ENCODE peak calls at places on chromosomes 13 and 19, in seven cellular contexts. One of them, this sample, is unnamed. For H3K27me3, the result is how much of the 10 kb centered on the place peaks cover.

GRCh38 chr13:72489751-72490150 is 237.7 kb downstream of the MZT1 start:
- DNase-seq in neural progenitor cell: no peak
- DNase-seq in GM23338: no peak
- DNase-seq in BJ: no peak
- DNase-seq in Caco-2: no peak
- DNase-seq in aorta: no peak
- DNase-seq in AG04450: no peak
- DNase-seq in this sample: no peak

GRCh38 chr19:13366529-13367143 is 139.6 kb downstream of the CACNA1A start:
- DNase-seq in GM23338: peak
- DNase-seq in BJ: no peak
- DNase-seq in Caco-2: no peak
- DNase-seq in AG04450: no peak
- DNase-seq in aorta: no peak
- DNase-seq in neural progenitor cell: peak
- DNase-seq in this sample: no peak

GRCh38 chr13:50951366-50951765 is 41.8 kb downstream of the RNASEH2B start:
- DNase-seq in neural progenitor cell: no peak
- DNase-seq in AG04450: peak
- DNase-seq in GM23338: no peak
- DNase-seq in aorta: no peak
- DNase-seq in Caco-2: no peak
- DNase-seq in BJ: no peak
- DNase-seq in this sample: no peak

GRCh38 chr19:19630062-19630414 is 2.0 kb upstream of the LPAR2 start:
- DNase-seq in AG04450: no peak
- DNase-seq in neural progenitor cell: no peak
- DNase-seq in Caco-2: no peak
- DNase-seq in BJ: no peak
- DNase-seq in GM23338: no peak
- DNase-seq in aorta: no peak
- DNase-seq in this sample: no peak

GRCh38 chr13:47934371-47934770 is 66.7 kb downstream of the SUCLA2 start:
- DNase-seq in GM23338: no peak
- DNase-seq in AG04450: no peak
- DNase-seq in neural progenitor cell: no peak
- DNase-seq in Caco-2: no peak
- DNase-seq in aorta: no peak
- DNase-seq in BJ: no peak
- DNase-seq in this sample: no peak

GRCh38 chr13:23570931-23571330 is 719 bp downstream of the TNFRSF19 start:
- DNase-seq in AG04450: no peak
- DNase-seq in aorta: no peak
- DNase-seq in GM23338: no peak
- DNase-seq in Caco-2: no peak
- DNase-seq in neural progenitor cell: no peak
- DNase-seq in BJ: no peak
- DNase-seq in this sample: no peak

GRCh38 chr13:47484564-47484963 is 516.5 kb downstream of the SUCLA2 start:
- DNase-seq in aorta: no peak
- DNase-seq in neural progenitor cell: no peak
- DNase-seq in GM23338: no peak
- DNase-seq in AG04450: peak
- DNase-seq in BJ: no peak
- DNase-seq in Caco-2: no peak
- DNase-seq in this sample: peak

GRCh38 chr19:49155830-49156346 is 692 bp upstream of the HRC start:
- DNase-seq in GM23338: peak
- DNase-seq in Caco-2: no peak
- DNase-seq in BJ: no peak
- DNase-seq in neural progenitor cell: peak
- DNase-seq in aorta: no peak
- DNase-seq in AG04450: no peak
- DNase-seq in this sample: no peak

GRCh38 chr13:23934481-23934880 is 37.2 kb upstream of the C1QTNF9B start:
- DNase-seq in neural progenitor cell: no peak
- DNase-seq in BJ: no peak
- DNase-seq in Caco-2: no peak
- DNase-seq in AG04450: no peak
- DNase-seq in GM23338: no peak
- DNase-seq in aorta: no peak
- DNase-seq in this sample: peak

GRCh38 chr13:94416454-94417080 is 62.9 kb downstream of the DCT start:
- DNase-seq in BJ: no peak
- DNase-seq in GM23338: peak
- DNase-seq in Caco-2: peak
- DNase-seq in AG04450: no peak
- DNase-seq in aorta: no peak
- DNase-seq in neural progenitor cell: peak
- DNase-seq in this sample: peak

GRCh38 chr13:102369303-102369702 is 32.5 kb downstream of the FGF14 start:
- DNase-seq in aorta: no peak
- DNase-seq in AG04450: no peak
- DNase-seq in neural progenitor cell: no peak
- DNase-seq in Caco-2: no peak
- DNase-seq in BJ: no peak
- DNase-seq in GM23338: no peak
- DNase-seq in this sample: no peak

GRCh38 chr13:71378992-71379905 is 487.8 kb downstream of the DACH1 start:
- DNase-seq in AG04450: no peak
- DNase-seq in GM23338: no peak
- DNase-seq in BJ: no peak
- DNase-seq in aorta: no peak
- DNase-seq in Caco-2: no peak
- DNase-seq in neural progenitor cell: no peak
- DNase-seq in this sample: no peak

GRCh38 chr13:101942038-101942437 is 459.8 kb downstream of the FGF14 start:
- DNase-seq in GM23338: peak
- DNase-seq in BJ: no peak
- DNase-seq in neural progenitor cell: peak
- DNase-seq in aorta: no peak
- DNase-seq in AG04450: no peak
- DNase-seq in Caco-2: no peak
- DNase-seq in this sample: peak

GRCh38 chr19:24140099-24140498 is 53.1 kb downstream of the ZNF254 start:
- DNase-seq in AG04450: peak
- DNase-seq in aorta: no peak
- DNase-seq in neural progenitor cell: no peak
- DNase-seq in BJ: peak
- DNase-seq in Caco-2: no peak
- DNase-seq in GM23338: no peak
- DNase-seq in this sample: peak

GRCh38 chr13:48682452-48682851 is 28.7 kb downstream of the CYSLTR2 start:
- DNase-seq in neural progenitor cell: no peak
- DNase-seq in AG04450: no peak
- DNase-seq in aorta: no peak
- DNase-seq in BJ: no peak
- DNase-seq in GM23338: no peak
- DNase-seq in Caco-2: no peak
- DNase-seq in this sample: no peak

GRCh38 chr13:113862766-113863510 is 938 bp downstream of the GAS6 start:
- DNase-seq in BJ: no peak
- DNase-seq in GM23338: peak
- DNase-seq in aorta: peak
- DNase-seq in Caco-2: no peak
- DNase-seq in AG04450: no peak
- DNase-seq in neural progenitor cell: peak
- DNase-seq in this sample: no peak

GRCh38 chr13:85879014-85879413 is 79.8 kb upstream of the SLITRK6 start:
- DNase-seq in BJ: no peak
- DNase-seq in Caco-2: no peak
- DNase-seq in GM23338: no peak
- DNase-seq in AG04450: no peak
- DNase-seq in aorta: no peak
- DNase-seq in neural progenitor cell: no peak
- DNase-seq in this sample: no peak

GRCh38 chr13:102310691-102311432 is 91.0 kb downstream of the FGF14 start:
- DNase-seq in BJ: no peak
- DNase-seq in AG04450: no peak
- DNase-seq in Caco-2: no peak
- DNase-seq in neural progenitor cell: no peak
- DNase-seq in GM23338: no peak
- DNase-seq in aorta: no peak
- DNase-seq in this sample: no peak

GRCh38 chr19:43532571-43532961 is 422 bp upstream of the ZNF575 start:
- DNase-seq in GM23338: no peak
- DNase-seq in neural progenitor cell: no peak
- DNase-seq in aorta: peak
- DNase-seq in BJ: no peak
- DNase-seq in Caco-2: no peak
- DNase-seq in AG04450: no peak
- DNase-seq in this sample: no peak

GRCh38 chr13:112127564-112127963 is 60.6 kb downstream of the SOX1 start:
- DNase-seq in AG04450: no peak
- DNase-seq in BJ: no peak
- DNase-seq in aorta: no peak
- DNase-seq in GM23338: no peak
- DNase-seq in Caco-2: no peak
- DNase-seq in neural progenitor cell: no peak
- DNase-seq in this sample: no peak

GRCh38 chr19:11130824-11131455 is 24.6 kb downstream of the SPC24 start:
- DNase-seq in neural progenitor cell: peak
- DNase-seq in AG04450: peak
- DNase-seq in GM23338: peak
- DNase-seq in BJ: no peak
- DNase-seq in Caco-2: peak
- DNase-seq in aorta: peak
- DNase-seq in this sample: peak

GRCh38 chr19:39398297-39398864 is 7.2 kb downstream of the MED29 start:
- DNase-seq in AG04450: no peak
- DNase-seq in aorta: peak
- DNase-seq in BJ: peak
- DNase-seq in GM23338: no peak
- DNase-seq in neural progenitor cell: no peak
- DNase-seq in Caco-2: peak
- DNase-seq in this sample: peak

DNA sequence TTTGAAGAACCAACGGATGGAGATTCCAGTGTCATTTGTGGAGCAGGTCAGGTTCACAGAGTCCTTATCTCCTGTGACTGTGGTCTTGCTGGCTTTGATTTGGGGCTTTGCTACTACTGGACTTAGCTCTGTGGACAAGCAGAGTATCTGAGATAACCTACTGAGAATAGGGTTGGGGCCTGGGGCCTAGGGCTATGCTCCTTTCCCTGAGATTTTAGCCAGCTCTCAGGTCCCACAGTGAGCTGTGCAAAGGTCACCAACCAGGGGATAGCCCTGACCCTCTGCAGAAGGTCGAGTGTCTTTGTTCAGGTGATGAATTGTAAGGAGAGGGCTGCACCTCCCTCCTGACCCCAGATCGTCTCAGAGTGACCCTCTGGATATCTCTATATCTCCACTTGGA is 9.2 kb downstream of the CEACAM1 start:
- DNase-seq in GM23338: no peak
- DNase-seq in Caco-2: peak
- DNase-seq in AG04450: no peak
- DNase-seq in aorta: no peak
- DNase-seq in neural progenitor cell: no peak
- DNase-seq in BJ: no peak
- DNase-seq in this sample: no peak
- H3K27me3 ChIP-seq in GM23338: under half
- H3K27me3 ChIP-seq in Caco-2: under half
- H3K27me3 ChIP-seq in AG04450: under half
- H3K27me3 ChIP-seq in aorta: under half
- H3K27me3 ChIP-seq in neural progenitor cell: under half
- H3K27me3 ChIP-seq in BJ: under half
- H3K27me3 ChIP-seq in this sample: under half

DNA sequence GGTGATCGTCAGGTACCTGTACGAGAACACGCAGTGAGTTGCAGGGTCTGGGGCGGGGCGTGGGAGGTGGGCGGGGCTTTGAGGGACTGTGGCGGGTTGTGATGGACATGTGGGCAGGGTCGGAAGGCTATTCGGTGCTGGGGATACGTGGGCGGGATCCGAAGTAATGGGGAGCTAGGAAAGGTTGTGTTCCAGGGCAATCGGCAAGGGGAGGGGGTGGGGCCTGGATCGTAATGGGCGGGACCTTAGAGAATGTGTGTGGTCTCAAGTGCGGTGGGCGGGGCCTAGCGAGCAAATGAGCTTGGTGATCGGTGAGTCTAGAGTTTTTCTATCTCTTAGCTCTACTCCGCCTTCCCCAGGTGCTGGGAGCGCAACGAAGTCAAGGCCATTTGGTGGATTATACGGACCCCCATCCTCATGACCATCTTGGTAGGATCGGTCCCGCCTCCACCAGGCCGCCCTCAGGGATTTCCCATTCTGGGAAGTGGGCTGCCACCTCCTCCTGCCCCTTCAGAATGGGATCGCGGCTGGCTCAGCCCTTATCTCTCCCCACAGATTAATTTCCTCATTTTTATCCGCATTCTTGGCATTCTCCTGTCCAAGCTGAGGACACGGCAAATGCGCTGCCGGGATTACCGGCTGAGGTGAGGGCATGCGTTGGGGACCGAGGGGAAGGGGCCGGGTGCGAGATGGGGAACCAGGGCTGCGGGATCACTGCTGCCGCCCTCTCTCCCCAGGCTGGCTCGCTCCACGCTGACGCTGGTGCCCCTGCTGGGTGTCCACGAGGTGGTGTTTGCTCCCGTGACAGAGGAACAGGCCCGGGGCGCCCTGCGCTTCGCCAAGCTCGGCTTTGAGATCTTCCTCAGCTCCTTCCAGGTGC is 9.6 kb downstream of the GIPR start:
- DNase-seq in AG04450: no peak
- DNase-seq in aorta: peak
- DNase-seq in GM23338: peak
- DNase-seq in Caco-2: peak
- DNase-seq in neural progenitor cell: peak
- DNase-seq in BJ: no peak
- DNase-seq in this sample: peak
- H3K4me3 ChIP-seq in AG04450: peak
- H3K4me3 ChIP-seq in aorta: no peak
- H3K4me3 ChIP-seq in GM23338: peak
- H3K4me3 ChIP-seq in Caco-2: peak
- H3K4me3 ChIP-seq in neural progenitor cell: peak
- H3K4me3 ChIP-seq in BJ: peak
- H3K4me3 ChIP-seq in this sample: peak

DNA sequence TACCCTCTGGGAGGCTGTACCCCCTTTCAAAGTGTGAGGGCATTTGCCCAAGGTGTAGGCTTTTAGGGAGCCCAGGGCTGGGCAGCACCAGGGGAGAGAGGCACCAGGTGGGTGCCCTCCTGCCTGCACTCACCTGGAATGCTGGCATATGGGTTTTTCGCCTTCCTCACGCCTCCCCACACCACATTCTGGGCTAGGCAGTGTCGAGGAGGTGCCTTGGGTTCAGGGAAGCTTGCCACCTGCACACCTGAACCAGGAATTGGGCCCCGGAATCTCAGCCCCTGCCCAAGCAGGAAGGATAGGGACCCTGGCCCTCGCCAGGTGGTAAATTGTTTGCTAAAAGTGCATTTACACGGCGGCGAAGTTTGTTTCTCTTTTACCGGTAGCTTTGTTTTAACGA is 5.1 kb upstream of the TSHZ3 start:
- DNase-seq in neural progenitor cell: no peak
- DNase-seq in Caco-2: no peak
- DNase-seq in aorta: no peak
- DNase-seq in BJ: no peak
- DNase-seq in AG04450: no peak
- DNase-seq in GM23338: peak
- DNase-seq in this sample: no peak
- H3K27me3 ChIP-seq in neural progenitor cell: half or more
- H3K27me3 ChIP-seq in Caco-2: under half
- H3K27me3 ChIP-seq in aorta: under half
- H3K27me3 ChIP-seq in BJ: under half
- H3K27me3 ChIP-seq in AG04450: under half
- H3K27me3 ChIP-seq in GM23338: half or more
- H3K27me3 ChIP-seq in this sample: under half

GRCh38 chr19:860481-861098 is 1.1 kb downstream of the CFD start:
- DNase-seq in AG04450: peak
- DNase-seq in Caco-2: peak
- DNase-seq in GM23338: peak
- DNase-seq in aorta: no peak
- DNase-seq in neural progenitor cell: peak
- DNase-seq in BJ: no peak
- DNase-seq in this sample: no peak
- H3K4me3 ChIP-seq in AG04450: peak
- H3K4me3 ChIP-seq in Caco-2: peak
- H3K4me3 ChIP-seq in GM23338: peak
- H3K4me3 ChIP-seq in aorta: no peak
- H3K4me3 ChIP-seq in neural progenitor cell: peak
- H3K4me3 ChIP-seq in BJ: peak
- H3K4me3 ChIP-seq in this sample: no peak